ENCODE peak calls at places on chromosomes 5 and 9, in nine cellular contexts. F is foreskin keratinocyte; N is Panc1; V is CD8-positive, alpha-beta T cell; R is left lung; Q is body of pancreas; Y is A549; E is DND-41; U is lower lobe of right lung. G is an unnamed sample. For H3K4me1, the result is how much of the 10 kb centered on the place peaks cover.

GRCh38 chr9:88722753-88723152 is 187.8 kb downstream of the NXNL2 start:
- ATAC-seq in E (no peak), V (no peak), Y (peak), R (no peak), Q (no peak), N (no peak), F (no peak), U (no peak), G (no peak)

GRCh38 chr5:95628933-95629332 is 9.0 kb downstream of the GPR150 start:
- ATAC-seq in Y (no peak), Q (no peak), V (no peak), R (no peak), F (no peak), N (peak), E (no peak), U (no peak), G (no peak)

GRCh38 chr9:34457266-34458012 is 931 bp downstream of the FAM219A start:
- ATAC-seq in U (peak), Q (peak), F (peak), Y (peak), V (no peak), E (no peak), N (peak), R (peak), G (peak)

GRCh38 chr5:60346391-60346790 is 353.6 kb downstream of the DEPDC1B start:
- ATAC-seq in E (no peak), Y (peak), R (no peak), F (peak), V (no peak), N (no peak), Q (no peak), U (no peak), G (no peak)

GRCh38 chr9:37037744-37038640 is 3.9 kb upstream of the PAX5 start:
- ATAC-seq in V (no peak), Q (peak), E (no peak), R (peak), U (no peak), F (peak), N (no peak), Y (no peak), G (no peak)

GRCh38 chr9:133403766-133404439 is 13.9 kb downstream of the REXO4 start:
- ATAC-seq in E (no peak), F (peak), R (peak), N (peak), Y (peak), V (peak), U (peak), Q (peak), G (no peak)

GRCh38 chr5:66143473-66144073 is 527 bp upstream of the SREK1 start:
- ATAC-seq in Y (peak), N (peak), E (no peak), R (peak), Q (no peak), U (peak), F (no peak), V (no peak), G (no peak)

GRCh38 chr5:149356391-149356790 is 1.5 kb upstream of the PCYOX1L start:
- ATAC-seq in R (no peak), U (no peak), F (no peak), E (no peak), Y (no peak), V (no peak), Q (no peak), N (no peak), G (no peak)

GRCh38 chr9:137127301-137128157 is 11.4 kb upstream of the GRIN1 start:
- ATAC-seq in F (no peak), Y (no peak), R (peak), E (peak), N (no peak), U (peak), Q (peak), V (no peak), G (no peak)

GRCh38 chr5:77103457-77103856 is 16.4 kb upstream of the ZBED3 start:
- ATAC-seq in N (no peak), R (no peak), E (no peak), U (no peak), Y (no peak), F (no peak), V (no peak), Q (no peak), G (no peak)

GRCh38 chr5:148805323-148806290 is 20.8 kb upstream of the ADRB2 start:
- ATAC-seq in E (no peak), R (peak), U (peak), Y (no peak), V (no peak), Q (no peak), F (peak), N (no peak), G (peak)

GRCh38 chr5:98872679-98873078 is 56.1 kb downstream of the CHD1 start:
- ATAC-seq in R (no peak), V (no peak), Y (peak), N (no peak), Q (no peak), E (no peak), U (no peak), F (no peak), G (no peak)

GRCh38 chr9:92600075-92600741 is 64.4 kb upstream of the ECM2 start:
- ATAC-seq in R (no peak), Q (no peak), V (no peak), Y (no peak), N (no peak), U (no peak), E (no peak), F (peak), G (peak)

GRCh38 chr9:92600742-92601261 is 65.0 kb upstream of the ECM2 start:
- ATAC-seq in N (no peak), V (no peak), Y (no peak), E (no peak), U (peak), F (no peak), Q (peak), R (peak), G (peak)

GRCh38 chr9:92603100-92603499 is 66.8 kb downstream of the IPPK start:
- ATAC-seq in Q (no peak), E (no peak), V (no peak), F (no peak), Y (no peak), U (no peak), N (no peak), R (no peak), G (no peak)

GRCh38 chr9:92592946-92593860 is 57.4 kb upstream of the ECM2 start:
- ATAC-seq in N (no peak), E (no peak), Q (no peak), Y (no peak), V (no peak), U (no peak), F (peak), R (no peak), G (no peak)

DNA sequence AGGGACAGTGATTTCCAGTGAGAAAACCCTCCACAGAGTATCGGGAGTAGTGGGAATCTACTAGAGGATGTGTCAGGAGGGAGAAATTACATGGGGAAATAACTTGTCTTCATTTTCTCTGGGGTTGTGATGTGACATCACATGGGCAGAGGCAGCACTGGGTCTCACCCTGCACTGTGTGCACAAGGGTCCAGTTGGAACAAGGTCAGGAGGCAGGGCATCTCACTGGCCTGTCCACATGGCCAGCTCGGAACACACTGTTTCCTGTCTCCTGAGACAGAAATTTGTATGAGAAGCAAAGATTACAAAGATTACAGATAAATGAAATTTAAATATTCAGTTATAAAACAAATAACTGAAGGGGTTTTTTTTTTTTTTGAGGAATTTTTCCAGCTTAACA is 62.6 kb upstream of the ECM2 start:
- ATAC-seq in U (peak), R (no peak), E (no peak), Q (no peak), V (no peak), N (no peak), Y (no peak), F (no peak), G (no peak)
- H3K4me1 ChIP-seq in U (under half), R (under half), E (under half), Q (under half), V (under half), N (under half), Y (under half), F (under half), G (under half)

GRCh38 chr5:145812877-145813276 is 22.3 kb downstream of the PRELID2 start:
- ATAC-seq in R (no peak), F (no peak), Q (no peak), E (no peak), N (no peak), Y (no peak), V (no peak), U (no peak), G (no peak)

GRCh38 chr5:145806923-145807322 is 28.2 kb downstream of the PRELID2 start:
- ATAC-seq in V (no peak), F (no peak), Y (peak), E (no peak), Q (no peak), R (no peak), N (peak), U (no peak), G (no peak)

GRCh38 chr5:145811834-145812625 is 23.1 kb downstream of the PRELID2 start:
- ATAC-seq in R (peak), Q (peak), U (no peak), N (peak), V (no peak), F (peak), E (no peak), Y (peak), G (no peak)
- TF ChIP-seq CTCF in R (no peak), Q (no peak), U (peak), N (peak), V (no peak), F (peak), E (peak), Y (peak), G (no peak)

DNA sequence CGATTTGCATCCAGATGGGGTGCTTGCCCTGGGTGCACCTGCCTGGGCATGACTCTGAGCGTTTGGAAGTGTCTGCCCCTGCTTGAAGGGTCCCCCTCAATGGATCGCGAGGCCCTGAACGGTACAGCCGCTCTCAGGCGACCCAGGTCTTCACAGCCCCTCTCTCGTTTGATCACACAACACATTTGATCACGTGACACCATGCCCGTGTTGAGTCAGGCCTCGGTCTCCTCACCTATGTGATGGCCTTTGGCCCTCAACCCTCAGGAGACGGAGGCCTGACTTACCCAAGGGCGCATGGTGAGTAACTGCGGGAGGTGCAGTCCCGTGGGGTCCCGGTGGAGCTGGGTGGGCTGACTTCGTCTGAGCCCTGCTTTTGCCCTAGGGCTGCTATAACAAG is 3.0 kb upstream of the ASB6 start:
- ATAC-seq in Y (no peak), E (no peak), F (no peak), Q (no peak), N (no peak), R (no peak), U (no peak), V (no peak), G (no peak)
- H3K4me1 ChIP-seq in Y (under half), E (under half), F (under half), Q (under half), N (under half), R (under half), U (under half), V (under half), G (under half)

DNA sequence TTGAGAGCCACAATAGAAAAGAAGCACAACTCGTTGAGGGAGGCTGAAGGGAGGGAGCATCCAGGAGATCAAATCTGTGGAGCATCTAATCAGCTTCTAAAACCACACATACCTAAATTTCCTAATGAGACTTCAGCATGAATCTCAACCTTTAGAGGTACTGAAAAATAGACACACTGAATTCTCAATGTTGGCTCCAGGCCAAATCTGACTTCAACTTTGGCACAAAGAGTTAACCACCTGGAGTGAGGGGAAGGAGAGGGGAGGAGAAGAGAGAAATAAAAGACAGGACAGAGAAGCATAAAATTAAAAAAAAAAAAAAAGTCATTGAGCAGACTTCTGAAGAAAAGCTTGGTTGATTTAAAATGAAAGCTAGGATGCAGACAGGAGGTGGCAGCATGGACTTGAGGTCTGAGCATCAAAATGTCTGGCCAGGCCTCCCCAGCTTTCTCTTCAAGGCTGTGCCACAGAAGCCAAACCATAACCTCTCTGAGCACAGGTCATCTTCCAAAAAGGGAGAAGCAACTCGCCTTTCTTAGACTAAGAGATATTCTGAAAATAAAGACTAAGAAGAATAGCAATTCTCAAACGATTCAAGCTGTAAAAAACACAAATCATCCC is 205.6 kb downstream of the DENND1A start:
- ATAC-seq in F (no peak), V (no peak), R (no peak), Q (no peak), U (no peak), N (no peak), Y (no peak), E (no peak), G (no peak)
- TF ChIP-seq CTCF in F (peak), V (no peak), R (no peak), Q (no peak), U (no peak), N (peak), Y (no peak), E (no peak), G (no peak)

DNA sequence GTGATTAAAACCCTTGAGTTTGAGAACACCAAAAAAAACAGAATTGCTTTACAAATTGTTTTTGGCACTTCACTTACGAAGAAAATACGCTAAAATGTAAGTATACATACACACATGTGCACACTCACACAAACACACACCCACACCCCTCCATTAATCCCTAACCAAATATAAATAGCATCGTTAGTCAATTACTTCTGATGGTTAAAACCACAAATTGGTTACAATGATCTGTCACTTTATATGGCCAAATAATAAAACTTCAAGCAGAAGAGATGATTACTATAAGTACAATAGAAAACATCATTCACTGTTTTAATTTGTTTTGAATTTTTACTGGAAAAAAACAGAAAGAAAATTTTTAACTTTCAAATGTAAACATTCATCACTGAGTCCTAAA is 103.5 kb downstream of the NFIB start:
- ATAC-seq in Q (no peak), Y (no peak), N (no peak), V (no peak), R (no peak), F (no peak), U (no peak), E (no peak), G (no peak)
- H3K4me1 ChIP-seq in Q (half or more), Y (half or more), N (under half), V (under half), R (under half), F (under half), U (under half), E (under half), G (under half)

GRCh38 chr9:127278372-127278771 is 13.8 kb downstream of the GARNL3 start:
- ATAC-seq in R (peak), E (no peak), Y (no peak), V (no peak), Q (no peak), U (no peak), F (peak), N (no peak), G (no peak)
- TF ChIP-seq CTCF in R (no peak), E (no peak), Y (no peak), V (no peak), Q (no peak), U (no peak), F (no peak), N (no peak), G (no peak)

GRCh38 chr5:88207575-88207974 is 61.1 kb downstream of the TMEM161B start:
- ATAC-seq in U (no peak), N (no peak), Q (no peak), V (no peak), F (no peak), E (no peak), Y (no peak), R (no peak), G (no peak)
- H3K4me1 ChIP-seq in U (under half), N (under half), Q (under half), V (under half), F (under half), E (under half), Y (under half), R (under half), G (under half)